ENCODE peak calls at places on chromosomes 4 and X, in seven cellular contexts. One of them, this sample, is unnamed.

GRCh38 chr4:126742048-126742447 is 890.7 kb upstream of the INTU start:
- DNase-seq in endothelial cell of umbilical vein: no peak
- DNase-seq in suprapubic skin: no peak
- DNase-seq in Panc1: no peak
- DNase-seq in SK-N-SH: no peak
- DNase-seq in GM23338: no peak
- DNase-seq in stomach: no peak
- DNase-seq in this sample: no peak

GRCh38 chr4:2330119-2331042 is 68.5 kb upstream of the MXD4 start:
- DNase-seq in endothelial cell of umbilical vein: peak
- DNase-seq in suprapubic skin: peak
- DNase-seq in Panc1: peak
- DNase-seq in SK-N-SH: no peak
- DNase-seq in GM23338: no peak
- DNase-seq in stomach: no peak
- DNase-seq in this sample: no peak

GRCh38 chrX:152220612-152221011 is 82.2 kb upstream of the MAGEA10 start:
- DNase-seq in endothelial cell of umbilical vein: no peak
- DNase-seq in suprapubic skin: no peak
- DNase-seq in Panc1: no peak
- DNase-seq in SK-N-SH: no peak
- DNase-seq in GM23338: no peak
- DNase-seq in stomach: no peak
- DNase-seq in this sample: no peak

GRCh38 chrX:139930923-139931645 is 1.8 kb downstream of the ATP11C start:
- DNase-seq in endothelial cell of umbilical vein: peak
- DNase-seq in suprapubic skin: no peak
- DNase-seq in Panc1: no peak
- DNase-seq in SK-N-SH: peak
- DNase-seq in GM23338: peak
- DNase-seq in stomach: no peak
- DNase-seq in this sample: no peak

GRCh38 chrX:6363193-6363592 is 134.5 kb upstream of the NLGN4X start:
- DNase-seq in endothelial cell of umbilical vein: no peak
- DNase-seq in suprapubic skin: no peak
- DNase-seq in Panc1: no peak
- DNase-seq in SK-N-SH: peak
- DNase-seq in GM23338: peak
- DNase-seq in stomach: no peak
- DNase-seq in this sample: no peak

GRCh38 chr4:11471613-11472012 is 42.9 kb upstream of the HS3ST1 start:
- DNase-seq in endothelial cell of umbilical vein: peak
- DNase-seq in suprapubic skin: no peak
- DNase-seq in Panc1: no peak
- DNase-seq in SK-N-SH: no peak
- DNase-seq in GM23338: no peak
- DNase-seq in stomach: no peak
- DNase-seq in this sample: no peak

GRCh38 chrX:82230013-82230412 is 1028.1 kb downstream of the SH3BGRL start:
- DNase-seq in endothelial cell of umbilical vein: no peak
- DNase-seq in suprapubic skin: no peak
- DNase-seq in Panc1: no peak
- DNase-seq in SK-N-SH: no peak
- DNase-seq in GM23338: no peak
- DNase-seq in stomach: no peak
- DNase-seq in this sample: no peak

GRCh38 chr4:22385615-22386014 is 130.3 kb downstream of the ADGRA3 start:
- DNase-seq in endothelial cell of umbilical vein: peak
- DNase-seq in suprapubic skin: no peak
- DNase-seq in Panc1: peak
- DNase-seq in SK-N-SH: no peak
- DNase-seq in GM23338: no peak
- DNase-seq in stomach: no peak
- DNase-seq in this sample: no peak

GRCh38 chr4:1768367-1769034 is 24.6 kb upstream of the FGFR3 start:
- DNase-seq in endothelial cell of umbilical vein: no peak
- DNase-seq in suprapubic skin: no peak
- DNase-seq in Panc1: no peak
- DNase-seq in SK-N-SH: no peak
- DNase-seq in GM23338: no peak
- DNase-seq in stomach: no peak
- DNase-seq in this sample: no peak

GRCh38 chr4:152309418-152309817 is 226.5 kb downstream of the FBXW7 start:
- DNase-seq in endothelial cell of umbilical vein: no peak
- DNase-seq in suprapubic skin: no peak
- DNase-seq in Panc1: no peak
- DNase-seq in SK-N-SH: peak
- DNase-seq in GM23338: no peak
- DNase-seq in stomach: no peak
- DNase-seq in this sample: no peak

GRCh38 chr4:143531368-143531767 is 17.9 kb downstream of the SMARCA5 start:
- DNase-seq in endothelial cell of umbilical vein: peak
- DNase-seq in suprapubic skin: no peak
- DNase-seq in Panc1: no peak
- DNase-seq in SK-N-SH: peak
- DNase-seq in GM23338: peak
- DNase-seq in stomach: no peak
- DNase-seq in this sample: no peak

GRCh38 chr4:124429746-124430250 is 282.7 kb downstream of the ANKRD50 start:
- DNase-seq in endothelial cell of umbilical vein: peak
- DNase-seq in suprapubic skin: no peak
- DNase-seq in Panc1: no peak
- DNase-seq in SK-N-SH: no peak
- DNase-seq in GM23338: no peak
- DNase-seq in stomach: no peak
- DNase-seq in this sample: no peak

GRCh38 chr4:1676605-1677525 is 7.2 kb downstream of the FAM53A start:
- DNase-seq in endothelial cell of umbilical vein: no peak
- DNase-seq in suprapubic skin: no peak
- DNase-seq in Panc1: no peak
- DNase-seq in SK-N-SH: no peak
- DNase-seq in GM23338: no peak
- DNase-seq in stomach: no peak
- DNase-seq in this sample: no peak

GRCh38 chr4:23815351-23815750 is 74.5 kb downstream of the PPARGC1A start:
- DNase-seq in endothelial cell of umbilical vein: no peak
- DNase-seq in suprapubic skin: no peak
- DNase-seq in Panc1: no peak
- DNase-seq in SK-N-SH: no peak
- DNase-seq in GM23338: no peak
- DNase-seq in stomach: no peak
- DNase-seq in this sample: no peak

GRCh38 chrX:123884809-123885408 is 25.1 kb downstream of the XIAP start:
- DNase-seq in endothelial cell of umbilical vein: peak
- DNase-seq in suprapubic skin: no peak
- DNase-seq in Panc1: peak
- DNase-seq in SK-N-SH: peak
- DNase-seq in GM23338: peak
- DNase-seq in stomach: no peak
- DNase-seq in this sample: no peak

DNA sequence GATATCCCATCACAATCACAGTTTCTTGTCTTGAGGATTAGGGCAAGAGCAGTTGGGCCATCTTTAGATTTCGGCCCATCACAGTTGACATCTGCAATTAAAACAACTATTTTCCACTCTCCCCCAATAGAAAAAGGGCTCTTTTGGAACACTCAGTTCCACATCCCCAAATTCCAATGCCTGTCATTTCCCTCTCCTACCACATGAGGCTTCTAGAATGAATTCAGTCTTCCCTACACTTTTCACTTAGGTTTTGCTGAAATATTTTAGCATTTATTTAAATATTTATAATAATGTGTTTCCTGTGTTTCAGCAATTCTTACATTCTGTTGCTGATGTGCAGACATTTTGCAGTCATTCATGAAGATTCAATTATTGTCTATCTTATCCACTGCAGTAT is 118.4 kb downstream of the COX18 start:
- DNase-seq in endothelial cell of umbilical vein: no peak
- DNase-seq in suprapubic skin: no peak
- DNase-seq in Panc1: no peak
- DNase-seq in SK-N-SH: no peak
- DNase-seq in GM23338: peak
- DNase-seq in stomach: no peak
- DNase-seq in this sample: no peak
- TF ChIP-seq CTCF in endothelial cell of umbilical vein: no peak
- TF ChIP-seq CTCF in suprapubic skin: no peak
- TF ChIP-seq CTCF in Panc1: peak
- TF ChIP-seq CTCF in SK-N-SH: peak
- TF ChIP-seq CTCF in GM23338: peak
- TF ChIP-seq CTCF in stomach: no peak
- TF ChIP-seq CTCF in this sample: no peak

GRCh38 chr4:40240040-40240653 is 43.3 kb downstream of the RHOH start:
- DNase-seq in endothelial cell of umbilical vein: peak
- DNase-seq in suprapubic skin: no peak
- DNase-seq in Panc1: no peak
- DNase-seq in SK-N-SH: no peak
- DNase-seq in GM23338: no peak
- DNase-seq in stomach: no peak
- DNase-seq in this sample: no peak

GRCh38 chr4:40243390-40243948 is 46.6 kb downstream of the RHOH start:
- DNase-seq in endothelial cell of umbilical vein: no peak
- DNase-seq in suprapubic skin: no peak
- DNase-seq in Panc1: no peak
- DNase-seq in SK-N-SH: no peak
- DNase-seq in GM23338: no peak
- DNase-seq in stomach: no peak
- DNase-seq in this sample: no peak

GRCh38 chr4:40241936-40242590 is 45.2 kb downstream of the RHOH start:
- DNase-seq in endothelial cell of umbilical vein: no peak
- DNase-seq in suprapubic skin: no peak
- DNase-seq in Panc1: no peak
- DNase-seq in SK-N-SH: no peak
- DNase-seq in GM23338: no peak
- DNase-seq in stomach: no peak
- DNase-seq in this sample: no peak

GRCh38 chr4:40238700-40239548 is 42.1 kb downstream of the RHOH start:
- DNase-seq in endothelial cell of umbilical vein: no peak
- DNase-seq in suprapubic skin: no peak
- DNase-seq in Panc1: no peak
- DNase-seq in SK-N-SH: no peak
- DNase-seq in GM23338: peak
- DNase-seq in stomach: no peak
- DNase-seq in this sample: no peak

GRCh38 chr4:40241026-40241425 is 44.2 kb downstream of the RHOH start:
- DNase-seq in endothelial cell of umbilical vein: no peak
- DNase-seq in suprapubic skin: no peak
- DNase-seq in Panc1: no peak
- DNase-seq in SK-N-SH: no peak
- DNase-seq in GM23338: no peak
- DNase-seq in stomach: no peak
- DNase-seq in this sample: no peak
- TF ChIP-seq POLR2AphosphoS5 in endothelial cell of umbilical vein: no peak
- TF ChIP-seq POLR2AphosphoS5 in suprapubic skin: no peak
- TF ChIP-seq POLR2AphosphoS5 in Panc1: no peak
- TF ChIP-seq POLR2AphosphoS5 in SK-N-SH: no peak
- TF ChIP-seq POLR2AphosphoS5 in GM23338: no peak
- TF ChIP-seq POLR2AphosphoS5 in stomach: no peak
- TF ChIP-seq POLR2AphosphoS5 in this sample: no peak

GRCh38 chr4:128242601-128243000 is 45.0 kb downstream of the PGRMC2 start:
- DNase-seq in endothelial cell of umbilical vein: no peak
- DNase-seq in suprapubic skin: no peak
- DNase-seq in Panc1: no peak
- DNase-seq in SK-N-SH: no peak
- DNase-seq in GM23338: no peak
- DNase-seq in stomach: no peak
- DNase-seq in this sample: no peak
- TF ChIP-seq CTCF in endothelial cell of umbilical vein: no peak
- TF ChIP-seq CTCF in suprapubic skin: no peak
- TF ChIP-seq CTCF in Panc1: no peak
- TF ChIP-seq CTCF in SK-N-SH: no peak
- TF ChIP-seq CTCF in GM23338: no peak
- TF ChIP-seq CTCF in stomach: no peak
- TF ChIP-seq CTCF in this sample: no peak

GRCh38 chrX:154366666-154367055 is 7.8 kb downstream of the FLNA start:
- DNase-seq in endothelial cell of umbilical vein: no peak
- DNase-seq in suprapubic skin: no peak
- DNase-seq in Panc1: no peak
- DNase-seq in SK-N-SH: no peak
- DNase-seq in GM23338: no peak
- DNase-seq in stomach: no peak
- DNase-seq in this sample: no peak

GRCh38 chrX:154370300-154370881 is 4.0 kb downstream of the FLNA start:
- DNase-seq in endothelial cell of umbilical vein: peak
- DNase-seq in suprapubic skin: no peak
- DNase-seq in Panc1: no peak
- DNase-seq in SK-N-SH: peak
- DNase-seq in GM23338: no peak
- DNase-seq in stomach: no peak
- DNase-seq in this sample: no peak

GRCh38 chrX:154369453-154370299 is 4.8 kb downstream of the FLNA start:
- DNase-seq in endothelial cell of umbilical vein: peak
- DNase-seq in suprapubic skin: peak
- DNase-seq in Panc1: peak
- DNase-seq in SK-N-SH: peak
- DNase-seq in GM23338: peak
- DNase-seq in stomach: no peak
- DNase-seq in this sample: peak

GRCh38 chrX:154367474-154368308 is 6.7 kb downstream of the FLNA start:
- DNase-seq in endothelial cell of umbilical vein: no peak
- DNase-seq in suprapubic skin: no peak
- DNase-seq in Panc1: no peak
- DNase-seq in SK-N-SH: no peak
- DNase-seq in GM23338: no peak
- DNase-seq in stomach: no peak
- DNase-seq in this sample: no peak

DNA sequence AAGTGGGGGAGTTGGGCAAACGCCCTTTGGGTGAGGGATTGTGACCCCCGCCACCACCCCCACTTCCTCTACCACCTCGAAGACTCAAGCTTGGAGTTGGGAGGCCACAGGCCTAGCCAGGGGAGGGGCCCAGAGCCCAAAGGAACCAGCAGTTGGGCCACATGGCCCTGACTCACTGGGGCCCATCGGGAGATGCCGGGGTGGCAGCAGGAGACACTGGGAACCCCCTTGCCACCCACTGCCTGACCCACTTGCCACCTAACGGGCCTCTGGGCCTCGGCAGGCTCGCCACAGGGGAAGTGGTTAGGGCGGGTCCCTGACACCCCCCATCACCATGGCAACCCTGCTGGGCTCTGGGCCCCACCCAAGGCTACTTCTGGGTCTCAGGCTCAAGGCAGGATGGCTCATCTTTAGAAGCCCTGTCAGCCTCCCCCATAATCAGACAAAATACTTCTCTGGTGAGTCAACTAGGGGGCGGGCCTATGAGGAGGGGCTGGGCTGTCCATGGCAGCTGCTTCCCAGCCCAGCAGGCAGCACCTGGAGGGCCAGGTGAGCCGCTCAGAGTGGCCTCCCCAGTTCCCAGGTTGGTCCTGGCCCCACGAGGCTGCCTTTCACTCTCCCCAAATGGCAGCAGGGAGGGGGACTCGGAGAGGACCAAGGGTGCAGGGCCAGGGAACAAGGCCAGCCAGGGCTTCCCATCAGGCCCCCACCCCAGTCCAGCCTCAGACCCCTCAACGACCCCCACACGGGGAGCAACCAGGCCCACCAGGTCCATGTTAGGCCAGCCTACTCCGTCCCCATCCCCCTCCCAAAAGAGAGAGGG is 5.6 kb downstream of the FLNA start:
- DNase-seq in endothelial cell of umbilical vein: peak
- DNase-seq in suprapubic skin: peak
- DNase-seq in Panc1: peak
- DNase-seq in SK-N-SH: no peak
- DNase-seq in GM23338: peak
- DNase-seq in stomach: peak
- DNase-seq in this sample: no peak
- TF ChIP-seq POLR2AphosphoS5 in endothelial cell of umbilical vein: peak
- TF ChIP-seq POLR2AphosphoS5 in suprapubic skin: no peak
- TF ChIP-seq POLR2AphosphoS5 in Panc1: no peak
- TF ChIP-seq POLR2AphosphoS5 in SK-N-SH: peak
- TF ChIP-seq POLR2AphosphoS5 in GM23338: no peak
- TF ChIP-seq POLR2AphosphoS5 in stomach: no peak
- TF ChIP-seq POLR2AphosphoS5 in this sample: peak